ENCODE peak calls at places on chromosomes 7 and 10, in nine cellular contexts. One of them, this sample, is unnamed.

GRCh38 chr10:42960491-42961155 is 116.2 kb upstream of the RET start:
- DNase-seq in AG10803: peak
- DNase-seq in PC-9: peak
- DNase-seq in retinal pigment epithelial cell: no peak
- DNase-seq in uterus: no peak
- DNase-seq in lower lobe of right lung: peak
- DNase-seq in neural progenitor cell: no peak
- DNase-seq in DND-41: no peak
- DNase-seq in kidney epithelial cell: no peak
- DNase-seq in this sample: no peak

GRCh38 chr7:158759749-158760444 is 55.3 kb upstream of the NCAPG2 start:
- DNase-seq in uterus: no peak
- DNase-seq in kidney epithelial cell: no peak
- DNase-seq in retinal pigment epithelial cell: no peak
- DNase-seq in PC-9: no peak
- DNase-seq in lower lobe of right lung: no peak
- DNase-seq in DND-41: no peak
- DNase-seq in neural progenitor cell: no peak
- DNase-seq in AG10803: no peak
- DNase-seq in this sample: no peak

GRCh38 chr7:115987486-115987885 is 43.1 kb downstream of the TFEC start:
- DNase-seq in PC-9: no peak
- DNase-seq in kidney epithelial cell: no peak
- DNase-seq in uterus: no peak
- DNase-seq in DND-41: no peak
- DNase-seq in AG10803: no peak
- DNase-seq in neural progenitor cell: no peak
- DNase-seq in retinal pigment epithelial cell: no peak
- DNase-seq in lower lobe of right lung: no peak
- DNase-seq in this sample: no peak

GRCh38 chr10:99527526-99528255 is 5.1 kb upstream of the NKX2-3 start:
- DNase-seq in AG10803: no peak
- DNase-seq in retinal pigment epithelial cell: no peak
- DNase-seq in DND-41: no peak
- DNase-seq in kidney epithelial cell: no peak
- DNase-seq in uterus: no peak
- DNase-seq in neural progenitor cell: peak
- DNase-seq in lower lobe of right lung: no peak
- DNase-seq in PC-9: no peak
- DNase-seq in this sample: no peak

GRCh38 chr10:89699581-89700064 is 1.8 kb upstream of the KIF20B start:
- DNase-seq in uterus: no peak
- DNase-seq in DND-41: no peak
- DNase-seq in neural progenitor cell: no peak
- DNase-seq in kidney epithelial cell: no peak
- DNase-seq in lower lobe of right lung: no peak
- DNase-seq in AG10803: peak
- DNase-seq in PC-9: no peak
- DNase-seq in retinal pigment epithelial cell: no peak
- DNase-seq in this sample: no peak

GRCh38 chr10:19634163-19634562 is 182.1 kb upstream of the PLXDC2 start:
- DNase-seq in retinal pigment epithelial cell: no peak
- DNase-seq in uterus: no peak
- DNase-seq in AG10803: no peak
- DNase-seq in PC-9: no peak
- DNase-seq in kidney epithelial cell: no peak
- DNase-seq in DND-41: no peak
- DNase-seq in lower lobe of right lung: no peak
- DNase-seq in neural progenitor cell: no peak
- DNase-seq in this sample: no peak

GRCh38 chr7:99374121-99375064 is at the start of gene ARPC1B:
- DNase-seq in PC-9: peak
- DNase-seq in uterus: peak
- DNase-seq in retinal pigment epithelial cell: no peak
- DNase-seq in kidney epithelial cell: peak
- DNase-seq in DND-41: peak
- DNase-seq in neural progenitor cell: peak
- DNase-seq in lower lobe of right lung: peak
- DNase-seq in AG10803: peak
- DNase-seq in this sample: peak

GRCh38 chr10:14560274-14560673 is 214.4 kb downstream of the FAM107B start:
- DNase-seq in lower lobe of right lung: peak
- DNase-seq in DND-41: no peak
- DNase-seq in neural progenitor cell: peak
- DNase-seq in uterus: no peak
- DNase-seq in kidney epithelial cell: no peak
- DNase-seq in PC-9: peak
- DNase-seq in retinal pigment epithelial cell: no peak
- DNase-seq in AG10803: no peak
- DNase-seq in this sample: no peak

GRCh38 chr7:149875396-149875795 is 1.6 kb downstream of the ATP6V0E2 start:
- DNase-seq in uterus: no peak
- DNase-seq in AG10803: no peak
- DNase-seq in DND-41: no peak
- DNase-seq in retinal pigment epithelial cell: no peak
- DNase-seq in lower lobe of right lung: no peak
- DNase-seq in kidney epithelial cell: no peak
- DNase-seq in neural progenitor cell: no peak
- DNase-seq in PC-9: no peak
- DNase-seq in this sample: no peak

GRCh38 chr10:9209105-9209798 is 1154.8 kb downstream of the GATA3 start:
- DNase-seq in uterus: peak
- DNase-seq in AG10803: peak
- DNase-seq in DND-41: peak
- DNase-seq in PC-9: peak
- DNase-seq in neural progenitor cell: peak
- DNase-seq in kidney epithelial cell: peak
- DNase-seq in lower lobe of right lung: no peak
- DNase-seq in retinal pigment epithelial cell: peak
- DNase-seq in this sample: no peak

DNA sequence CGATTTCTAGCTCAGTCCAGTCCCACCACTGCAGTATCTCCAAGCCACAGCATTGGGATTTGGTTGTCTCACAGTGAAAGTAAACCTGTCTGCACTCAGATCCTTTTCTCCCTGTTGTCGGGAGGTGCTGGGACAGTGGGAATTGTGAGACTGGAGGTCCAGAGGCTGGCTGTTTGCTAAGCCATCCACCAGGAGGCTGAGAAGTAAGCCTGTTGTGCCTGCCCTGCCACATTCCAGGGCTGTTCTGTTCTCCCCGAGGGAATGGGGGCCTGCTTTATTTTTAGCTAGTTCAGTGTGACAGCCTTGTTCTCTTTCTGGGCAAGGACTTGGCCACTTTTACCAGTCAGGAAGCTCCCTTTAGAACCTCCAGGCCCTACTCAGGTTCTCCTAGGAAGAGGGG is 54.9 kb downstream of the HK1 start:
- DNase-seq in uterus: no peak
- DNase-seq in AG10803: peak
- DNase-seq in lower lobe of right lung: peak
- DNase-seq in neural progenitor cell: peak
- DNase-seq in kidney epithelial cell: no peak
- DNase-seq in retinal pigment epithelial cell: no peak
- DNase-seq in PC-9: peak
- DNase-seq in DND-41: no peak
- DNase-seq in this sample: no peak
- TF ChIP-seq CTCF in uterus: no peak
- TF ChIP-seq CTCF in AG10803: peak
- TF ChIP-seq CTCF in lower lobe of right lung: peak
- TF ChIP-seq CTCF in neural progenitor cell: peak
- TF ChIP-seq CTCF in kidney epithelial cell: no peak
- TF ChIP-seq CTCF in retinal pigment epithelial cell: peak
- TF ChIP-seq CTCF in PC-9: peak
- TF ChIP-seq CTCF in DND-41: no peak
- TF ChIP-seq CTCF in this sample: no peak

GRCh38 chr10:15719062-15719898 is 442 bp downstream of the ITGA8 start:
- DNase-seq in AG10803: peak
- DNase-seq in retinal pigment epithelial cell: no peak
- DNase-seq in DND-41: no peak
- DNase-seq in kidney epithelial cell: no peak
- DNase-seq in lower lobe of right lung: no peak
- DNase-seq in neural progenitor cell: peak
- DNase-seq in uterus: no peak
- DNase-seq in PC-9: no peak
- DNase-seq in this sample: no peak

GRCh38 chr10:15718495-15719061 is 1.1 kb downstream of the ITGA8 start:
- DNase-seq in PC-9: no peak
- DNase-seq in neural progenitor cell: no peak
- DNase-seq in kidney epithelial cell: no peak
- DNase-seq in uterus: no peak
- DNase-seq in AG10803: no peak
- DNase-seq in lower lobe of right lung: no peak
- DNase-seq in retinal pigment epithelial cell: no peak
- DNase-seq in DND-41: no peak
- DNase-seq in this sample: no peak

GRCh38 chr10:15714847-15715246 is 4.9 kb downstream of the ITGA8 start:
- DNase-seq in neural progenitor cell: no peak
- DNase-seq in PC-9: no peak
- DNase-seq in AG10803: no peak
- DNase-seq in retinal pigment epithelial cell: no peak
- DNase-seq in uterus: no peak
- DNase-seq in DND-41: no peak
- DNase-seq in kidney epithelial cell: no peak
- DNase-seq in lower lobe of right lung: no peak
- DNase-seq in this sample: no peak

GRCh38 chr10:15712903-15713302 is 6.8 kb downstream of the ITGA8 start:
- DNase-seq in AG10803: peak
- DNase-seq in kidney epithelial cell: no peak
- DNase-seq in PC-9: no peak
- DNase-seq in DND-41: no peak
- DNase-seq in lower lobe of right lung: no peak
- DNase-seq in retinal pigment epithelial cell: no peak
- DNase-seq in uterus: no peak
- DNase-seq in neural progenitor cell: no peak
- DNase-seq in this sample: no peak

DNA sequence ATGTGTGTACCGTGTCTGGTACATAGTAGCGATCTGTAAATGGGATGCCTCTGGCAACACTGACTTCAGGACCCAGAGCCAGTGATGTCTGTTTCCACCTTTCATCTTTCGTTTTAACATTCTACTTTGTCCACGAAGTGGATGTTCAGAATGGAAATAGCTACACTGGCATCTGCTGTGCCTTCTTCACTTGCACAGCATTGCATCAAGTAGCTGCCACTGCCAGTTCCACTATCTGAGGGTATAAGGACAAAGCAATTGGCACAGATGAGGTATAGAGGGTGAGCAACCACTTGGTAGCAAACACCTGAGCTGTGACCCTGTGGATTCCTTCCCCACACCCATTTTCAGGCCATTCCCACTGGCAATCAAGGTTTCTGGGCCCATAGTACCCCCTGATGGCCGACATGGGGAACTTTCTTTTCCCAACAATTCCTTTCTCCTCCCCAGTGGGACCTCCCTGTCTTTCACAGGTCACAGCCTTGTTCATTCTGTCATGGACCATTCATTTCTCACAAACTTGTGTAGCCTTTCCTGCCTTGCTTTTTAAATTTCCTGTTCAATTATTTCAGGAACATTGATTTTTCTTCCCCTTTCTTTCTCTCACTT is 4.0 kb downstream of the ITGA8 start:
- DNase-seq in uterus: no peak
- DNase-seq in neural progenitor cell: peak
- DNase-seq in PC-9: no peak
- DNase-seq in kidney epithelial cell: no peak
- DNase-seq in AG10803: peak
- DNase-seq in lower lobe of right lung: no peak
- DNase-seq in retinal pigment epithelial cell: no peak
- DNase-seq in DND-41: no peak
- DNase-seq in this sample: no peak
- TF ChIP-seq CTCF in uterus: peak
- TF ChIP-seq CTCF in neural progenitor cell: peak
- TF ChIP-seq CTCF in PC-9: peak
- TF ChIP-seq CTCF in kidney epithelial cell: peak
- TF ChIP-seq CTCF in AG10803: peak
- TF ChIP-seq CTCF in lower lobe of right lung: peak
- TF ChIP-seq CTCF in retinal pigment epithelial cell: peak
- TF ChIP-seq CTCF in DND-41: peak
- TF ChIP-seq CTCF in this sample: peak

DNA sequence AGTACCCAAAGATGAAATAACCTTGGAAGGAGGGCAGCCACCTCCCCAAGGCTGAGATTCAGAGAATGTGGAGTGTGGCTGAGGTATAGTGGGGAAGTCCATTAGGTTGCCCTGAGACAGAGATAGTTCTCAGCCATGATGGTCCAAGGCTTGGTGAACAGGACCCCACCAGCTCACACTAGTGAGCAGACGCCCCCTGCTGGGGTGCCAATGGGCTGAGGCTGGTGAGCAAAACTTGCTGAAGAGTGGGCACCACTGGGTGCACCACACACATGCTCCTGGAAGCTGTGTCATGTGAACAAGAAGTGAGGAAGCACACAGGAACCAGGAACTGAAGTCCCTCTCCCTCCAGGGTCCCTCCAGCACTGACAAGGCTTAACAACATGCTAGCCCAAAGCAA is 8.9 kb downstream of the FBXL13 start:
- DNase-seq in neural progenitor cell: peak
- DNase-seq in retinal pigment epithelial cell: no peak
- DNase-seq in DND-41: peak
- DNase-seq in uterus: no peak
- DNase-seq in AG10803: peak
- DNase-seq in lower lobe of right lung: no peak
- DNase-seq in kidney epithelial cell: no peak
- DNase-seq in PC-9: no peak
- DNase-seq in this sample: no peak
- TF ChIP-seq CTCF in neural progenitor cell: peak
- TF ChIP-seq CTCF in retinal pigment epithelial cell: peak
- TF ChIP-seq CTCF in DND-41: peak
- TF ChIP-seq CTCF in uterus: no peak
- TF ChIP-seq CTCF in AG10803: peak
- TF ChIP-seq CTCF in lower lobe of right lung: peak
- TF ChIP-seq CTCF in kidney epithelial cell: peak
- TF ChIP-seq CTCF in PC-9: peak
- TF ChIP-seq CTCF in this sample: peak

DNA sequence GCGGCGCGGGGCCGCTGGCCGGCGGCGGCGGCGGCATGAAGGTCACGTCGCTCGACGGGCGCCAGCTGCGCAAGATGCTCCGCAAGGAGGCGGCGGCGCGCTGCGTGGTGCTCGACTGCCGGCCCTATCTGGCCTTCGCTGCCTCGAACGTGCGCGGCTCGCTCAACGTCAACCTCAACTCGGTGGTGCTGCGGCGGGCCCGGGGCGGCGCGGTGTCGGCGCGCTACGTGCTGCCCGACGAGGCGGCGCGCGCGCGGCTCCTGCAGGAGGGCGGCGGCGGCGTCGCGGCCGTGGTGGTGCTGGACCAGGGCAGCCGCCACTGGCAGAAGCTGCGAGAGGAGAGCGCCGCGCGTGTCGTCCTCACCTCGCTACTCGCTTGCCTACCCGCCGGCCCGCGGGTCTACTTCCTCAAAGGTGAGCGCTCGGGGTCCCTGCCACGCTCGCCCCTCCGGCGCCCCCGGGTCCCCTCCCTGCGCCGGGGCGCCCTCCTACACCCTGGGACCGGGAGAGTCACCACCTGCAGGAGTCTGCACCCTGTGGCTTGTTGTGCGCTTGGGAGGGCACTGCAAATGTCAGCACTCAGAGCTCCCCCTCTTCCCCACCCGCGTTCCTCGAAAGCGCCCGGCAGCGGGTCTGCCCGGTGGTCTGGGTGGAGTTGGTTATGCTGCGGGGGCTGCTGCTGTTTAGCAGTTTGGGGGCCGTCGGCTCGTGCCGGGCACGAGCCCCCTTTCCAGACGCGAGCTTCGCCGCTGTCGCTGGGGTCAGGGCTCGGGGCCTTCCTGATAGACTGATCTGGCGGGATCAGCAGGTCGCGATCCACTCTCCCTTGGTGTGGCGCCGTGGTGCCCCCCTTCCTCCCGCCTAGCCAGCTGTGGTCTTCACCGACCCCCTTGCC is 627 bp downstream of the DUSP5 start:
- DNase-seq in DND-41: peak
- DNase-seq in PC-9: no peak
- DNase-seq in retinal pigment epithelial cell: no peak
- DNase-seq in kidney epithelial cell: no peak
- DNase-seq in uterus: peak
- DNase-seq in AG10803: peak
- DNase-seq in lower lobe of right lung: peak
- DNase-seq in neural progenitor cell: peak
- DNase-seq in this sample: no peak
- TF ChIP-seq CTCF in DND-41: no peak
- TF ChIP-seq CTCF in PC-9: no peak
- TF ChIP-seq CTCF in retinal pigment epithelial cell: no peak
- TF ChIP-seq CTCF in kidney epithelial cell: no peak
- TF ChIP-seq CTCF in uterus: peak
- TF ChIP-seq CTCF in AG10803: no peak
- TF ChIP-seq CTCF in lower lobe of right lung: peak
- TF ChIP-seq CTCF in neural progenitor cell: no peak
- TF ChIP-seq CTCF in this sample: no peak